ENCODE peak calls at places on chromosomes 1 and 21, in nine cellular contexts. X, G, I, P, D, M, A, S and Z are unnamed samples.

GRCh38 chr1:198326915-198327314 is 170.1 kb downstream of the NEK7 start:
- DNase-seq in X (no peak), G (no peak), I (no peak), P (no peak), D (no peak), M (no peak), A (no peak), S (no peak), Z (peak)

GRCh38 chr1:165443539-165444289 is 1.2 kb downstream of the RXRG start:
- DNase-seq in X (no peak), G (no peak), I (no peak), P (no peak), D (peak), M (peak), A (no peak), S (no peak), Z (no peak)

GRCh38 chr1:6393400-6394187 is at the start of gene ACOT7:
- DNase-seq in X (peak), G (peak), I (no peak), P (peak), D (peak), M (peak), A (peak), S (peak), Z (peak)

GRCh38 chr21:42156690-42157605 is 62.0 kb upstream of the ABCG1 start:
- DNase-seq in X (no peak), G (peak), I (no peak), P (no peak), D (no peak), M (peak), A (no peak), S (no peak), Z (no peak)

GRCh38 chr1:58397187-58397820 is 149.2 kb downstream of the OMA1 start:
- DNase-seq in X (no peak), G (peak), I (no peak), P (no peak), D (no peak), M (peak), A (peak), S (no peak), Z (peak)

GRCh38 chr1:152739841-152740240 is 18.0 kb upstream of the KPRP start:
- DNase-seq in X (no peak), G (no peak), I (no peak), P (no peak), D (no peak), M (no peak), A (peak), S (no peak), Z (peak)

GRCh38 chr1:94544706-94545490 is 3.3 kb upstream of the F3 start:
- DNase-seq in X (no peak), G (no peak), I (no peak), P (no peak), D (no peak), M (no peak), A (peak), S (no peak), Z (peak)

GRCh38 chr1:185350027-185350442 is 33.0 kb upstream of the IVNS1ABP start:
- DNase-seq in X (no peak), G (no peak), I (no peak), P (peak), D (no peak), M (no peak), A (no peak), S (no peak), Z (no peak)

GRCh38 chr1:22836846-22837245 is 126.2 kb downstream of the EPHB2 start:
- DNase-seq in X (no peak), G (no peak), I (no peak), P (no peak), D (no peak), M (no peak), A (no peak), S (no peak), Z (no peak)

GRCh38 chr1:233972951-233973635 is 68.6 kb downstream of the SLC35F3 start:
- DNase-seq in X (no peak), G (no peak), I (peak), P (no peak), D (no peak), M (no peak), A (no peak), S (no peak), Z (no peak)

GRCh38 chr1:50921029-50921428 is 39.0 kb downstream of the FAF1 start:
- DNase-seq in X (no peak), G (no peak), I (no peak), P (no peak), D (no peak), M (no peak), A (no peak), S (no peak), Z (no peak)

GRCh38 chr1:167554028-167554779 is 642 bp upstream of the CREG1 start:
- DNase-seq in X (no peak), G (no peak), I (no peak), P (no peak), D (no peak), M (peak), A (no peak), S (no peak), Z (no peak)

GRCh38 chr1:3525551-3526482 is 71.4 kb downstream of the ARHGEF16 start:
- DNase-seq in X (no peak), G (no peak), I (no peak), P (no peak), D (no peak), M (no peak), A (no peak), S (no peak), Z (no peak)

GRCh38 chr1:90809093-90809492 is 92.0 kb upstream of the BARHL2 start:
- DNase-seq in X (no peak), G (no peak), I (no peak), P (no peak), D (no peak), M (no peak), A (no peak), S (no peak), Z (no peak)

GRCh38 chr21:42834730-42835191 is 44.6 kb downstream of the WDR4 start:
- DNase-seq in X (peak), G (no peak), I (no peak), P (no peak), D (no peak), M (no peak), A (no peak), S (no peak), Z (no peak)

GRCh38 chr21:21612446-21612845 is 614.2 kb downstream of the NCAM2 start:
- DNase-seq in X (no peak), G (no peak), I (no peak), P (no peak), D (no peak), M (no peak), A (peak), S (no peak), Z (peak)

GRCh38 chr1:173616859-173617258 is 14.0 kb upstream of the SLC9C2 start:
- DNase-seq in X (no peak), G (no peak), I (no peak), P (no peak), D (no peak), M (no peak), A (no peak), S (no peak), Z (no peak)

GRCh38 chr1:168480997-168481396 is 62.8 kb downstream of the XCL2 start:
- DNase-seq in X (no peak), G (no peak), I (no peak), P (no peak), D (no peak), M (no peak), A (no peak), S (no peak), Z (no peak)

GRCh38 chr21:15751037-15751436 is 21.3 kb downstream of the USP25 start:
- DNase-seq in X (no peak), G (no peak), I (no peak), P (no peak), D (no peak), M (no peak), A (no peak), S (no peak), Z (no peak)

GRCh38 chr1:14756617-14757259 is 158.3 kb downstream of the KAZN start:
- DNase-seq in X (no peak), G (no peak), I (no peak), P (no peak), D (no peak), M (no peak), A (no peak), S (no peak), Z (no peak)

GRCh38 chr1:162823771-162824525 is 33.4 kb downstream of the HSD17B7 start:
- DNase-seq in X (no peak), G (no peak), I (no peak), P (no peak), D (no peak), M (no peak), A (no peak), S (no peak), Z (no peak)

GRCh38 chr1:193058529-193059281 is 455 bp downstream of the UCHL5 start:
- DNase-seq in X (peak), G (peak), I (no peak), P (peak), D (peak), M (peak), A (peak), S (peak), Z (peak)

GRCh38 chr1:47599777-47600176 is 161.9 kb downstream of the FOXD2 start:
- DNase-seq in X (no peak), G (no peak), I (no peak), P (no peak), D (no peak), M (no peak), A (no peak), S (no peak), Z (no peak)

GRCh38 chr1:25182629-25183028 is 49.7 kb downstream of the SYF2 start:
- DNase-seq in X (no peak), G (peak), I (no peak), P (no peak), D (no peak), M (no peak), A (no peak), S (no peak), Z (peak)

GRCh38 chr1:201014816-201015200 is 8.7 kb downstream of the KIF21B start:
- DNase-seq in X (no peak), G (no peak), I (no peak), P (no peak), D (no peak), M (no peak), A (peak), S (no peak), Z (no peak)

GRCh38 chr1:229432905-229433304 is 989 bp downstream of the ACTA1 start:
- DNase-seq in X (no peak), G (no peak), I (no peak), P (no peak), D (no peak), M (no peak), A (no peak), S (no peak), Z (no peak)

GRCh38 chr1:224253721-224254120 is 70.7 kb downstream of the DEGS1 start:
- DNase-seq in X (no peak), G (no peak), I (no peak), P (no peak), D (no peak), M (no peak), A (peak), S (no peak), Z (peak)

GRCh38 chr1:81801834-81802531 is 1.2 kb downstream of the ADGRL2 start:
- DNase-seq in X (peak), G (no peak), I (no peak), P (no peak), D (peak), M (peak), A (peak), S (peak), Z (peak)

GRCh38 chr1:119917304-119918055 is 21.2 kb upstream of the ADAM30 start:
- DNase-seq in X (no peak), G (no peak), I (no peak), P (no peak), D (no peak), M (no peak), A (peak), S (no peak), Z (no peak)
- H3K4me3 ChIP-seq in X (no peak), G (no peak), I (no peak), P (no peak), D (no peak), M (no peak), A (no peak), S (no peak), Z (no peak)

GRCh38 chr1:99645699-99646531 is at the start of gene PALMD:
- DNase-seq in X (peak), G (peak), I (no peak), P (peak), D (peak), M (peak), A (peak), S (peak), Z (peak)

GRCh38 chr1:99648107-99648506 is 2.2 kb downstream of the PALMD start:
- DNase-seq in X (peak), G (no peak), I (no peak), P (peak), D (peak), M (peak), A (peak), S (peak), Z (no peak)

GRCh38 chr1:99645199-99645598 is 714 bp upstream of the PALMD start:
- DNase-seq in X (no peak), G (no peak), I (no peak), P (no peak), D (no peak), M (no peak), A (peak), S (peak), Z (peak)

GRCh38 chr1:99647460-99647859 is 1.5 kb downstream of the PALMD start:
- DNase-seq in X (no peak), G (no peak), I (no peak), P (no peak), D (no peak), M (no peak), A (peak), S (no peak), Z (no peak)

DNA sequence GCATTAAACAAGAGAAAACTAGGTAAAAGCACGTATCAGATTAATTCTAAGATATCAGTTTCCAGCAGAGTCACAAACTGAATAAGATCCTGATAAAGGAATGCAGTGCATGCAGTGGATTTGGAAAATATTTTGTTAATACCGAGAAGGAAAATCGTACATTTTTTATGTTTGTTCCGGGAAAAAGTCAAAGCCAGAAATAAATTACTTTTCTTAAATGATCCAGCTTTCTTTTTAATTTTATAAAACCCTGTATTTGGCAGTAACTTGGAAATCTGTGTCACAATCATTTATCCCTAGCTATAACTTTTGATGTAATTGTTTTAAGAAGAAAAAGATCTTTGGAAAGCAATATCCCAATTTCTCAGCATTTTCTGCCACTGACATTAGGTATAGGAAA is 972 bp downstream of the PALMD start:
- DNase-seq in X (no peak), G (no peak), I (no peak), P (no peak), D (no peak), M (no peak), A (peak), S (no peak), Z (no peak)
- H3K4me3 ChIP-seq in X (no peak), G (peak), I (no peak), P (no peak), D (peak), M (peak), A (peak), S (peak), Z (no peak)

GRCh38 chr1:107659961-107660360 is 305.0 kb downstream of the VAV3 start:
- DNase-seq in X (no peak), G (no peak), I (no peak), P (no peak), D (no peak), M (no peak), A (peak), S (no peak), Z (no peak)

GRCh38 chr1:107662976-107663375 is 302.0 kb downstream of the VAV3 start:
- DNase-seq in X (no peak), G (no peak), I (no peak), P (no peak), D (no peak), M (no peak), A (no peak), S (no peak), Z (peak)

GRCh38 chr1:107664882-107665871 is 299.8 kb downstream of the VAV3 start:
- DNase-seq in X (no peak), G (no peak), I (no peak), P (peak), D (no peak), M (no peak), A (no peak), S (no peak), Z (no peak)

GRCh38 chr1:107666493-107666892 is 298.5 kb downstream of the VAV3 start:
- DNase-seq in X (no peak), G (no peak), I (no peak), P (peak), D (no peak), M (no peak), A (no peak), S (no peak), Z (no peak)

GRCh38 chr1:107661142-107661541 is 303.8 kb downstream of the VAV3 start:
- DNase-seq in X (no peak), G (no peak), I (no peak), P (no peak), D (no peak), M (no peak), A (no peak), S (no peak), Z (no peak)
- H3K4me3 ChIP-seq in X (no peak), G (no peak), I (no peak), P (no peak), D (no peak), M (no peak), A (no peak), S (no peak), Z (no peak)

DNA sequence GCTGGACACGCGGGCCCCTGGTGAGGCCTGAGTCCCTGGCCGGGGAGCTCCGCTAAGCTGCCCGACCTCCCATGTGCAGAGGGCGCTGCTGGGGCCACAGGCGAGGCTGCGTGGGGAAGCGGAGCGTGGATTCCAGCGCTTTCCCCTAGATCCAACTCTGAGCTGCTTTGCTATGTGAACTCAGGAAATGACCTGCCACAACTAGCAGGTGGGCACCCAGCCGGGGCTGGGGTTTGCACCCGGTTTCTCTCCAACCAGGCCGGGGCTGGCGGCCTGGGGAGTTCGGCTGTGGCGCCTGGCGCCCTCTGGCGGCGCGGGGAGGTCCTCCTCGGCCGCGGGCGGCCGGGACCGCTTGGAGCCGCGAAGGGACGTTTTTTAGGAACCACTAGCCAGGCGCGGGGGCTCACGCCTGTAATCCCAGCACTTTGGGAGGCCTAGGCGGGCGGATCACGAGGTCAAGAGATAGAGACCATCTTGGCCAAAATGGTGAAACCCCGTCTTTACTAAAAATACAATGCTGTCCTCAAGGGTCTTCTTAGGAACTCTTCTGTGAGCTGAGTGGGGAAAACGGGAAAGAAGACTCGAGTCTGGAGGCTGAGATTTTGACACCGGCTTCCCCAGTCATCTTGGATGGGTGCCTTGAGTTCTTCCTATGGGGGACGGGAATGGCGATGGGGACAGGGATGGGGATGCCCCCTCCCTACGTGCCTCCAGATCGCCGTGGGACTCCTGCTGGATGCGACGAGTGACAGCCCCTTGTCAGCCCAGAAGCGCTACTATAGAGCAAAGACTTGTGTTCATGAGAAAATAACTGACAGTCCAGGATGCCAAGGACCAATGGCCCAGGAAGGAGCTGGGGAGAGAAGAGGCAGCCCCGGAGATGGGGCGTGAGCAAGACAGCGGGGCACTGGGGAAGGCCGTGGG is 12.6 kb downstream of the PYCR2 start:
- DNase-seq in X (peak), G (peak), I (no peak), P (peak), D (peak), M (peak), A (no peak), S (peak), Z (peak)
- H3K4me3 ChIP-seq in X (no peak), G (no peak), I (no peak), P (no peak), D (no peak), M (peak), A (no peak), S (peak), Z (no peak)

DNA sequence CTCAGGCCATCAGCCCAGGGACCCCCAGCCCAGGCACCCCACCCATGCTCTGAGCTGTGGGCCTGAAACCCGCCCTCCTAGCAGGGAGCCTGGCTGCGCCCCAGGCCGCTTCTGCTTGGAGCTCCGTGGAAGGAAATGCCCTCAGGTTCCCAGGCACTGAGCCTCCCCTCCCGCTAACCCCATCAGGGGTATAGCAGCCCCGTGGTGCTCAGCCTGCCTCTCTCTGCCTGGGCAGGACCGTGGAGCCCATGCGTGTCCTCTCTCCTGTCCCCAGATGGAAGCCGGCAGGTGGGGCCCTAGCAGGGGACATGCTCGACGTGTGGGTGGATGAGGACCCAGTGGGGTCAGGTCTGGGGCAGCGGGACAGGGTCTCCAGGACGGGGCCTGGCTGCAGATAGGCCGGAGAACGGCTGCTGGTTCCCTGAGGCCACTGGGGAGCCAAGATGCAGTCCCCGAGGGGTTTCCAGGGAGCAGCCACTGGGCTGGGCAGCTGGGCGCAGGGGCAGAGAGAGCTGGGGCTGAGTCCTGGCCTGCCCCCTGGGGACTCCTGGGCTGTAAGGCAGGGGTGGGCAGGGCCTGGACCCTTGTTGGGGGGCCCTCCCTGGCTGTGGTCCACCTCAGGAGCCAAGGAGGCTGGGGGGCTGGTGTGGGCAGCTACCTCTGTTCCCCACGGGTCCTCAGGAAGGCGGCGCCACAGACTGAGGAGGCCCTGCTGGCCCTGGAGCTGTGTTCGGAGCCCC is 75.5 kb downstream of the MORN1 start:
- DNase-seq in X (no peak), G (no peak), I (no peak), P (no peak), D (no peak), M (no peak), A (no peak), S (no peak), Z (no peak)
- H3K4me3 ChIP-seq in X (no peak), G (no peak), I (no peak), P (no peak), D (peak), M (peak), A (no peak), S (no peak), Z (no peak)

GRCh38 chr21:45430521-45431501 is 25.8 kb downstream of the COL18A1 start:
- DNase-seq in X (no peak), G (no peak), I (no peak), P (no peak), D (no peak), M (peak), A (no peak), S (no peak), Z (no peak)
- H3K4me3 ChIP-seq in X (no peak), G (no peak), I (no peak), P (no peak), D (no peak), M (no peak), A (no peak), S (peak), Z (no peak)